ENCODE peak calls at places on chromosomes 3 and 15, in five cellular contexts. Z, T, U, J and I are unnamed samples.

GRCh38 chr15:94584833-94585244 is 353.5 kb downstream of the MCTP2 start:
- DNase-seq in T (no peak), U (no peak), Z (peak), J (no peak), I (no peak)

GRCh38 chr3:190117995-190118394 is 2.7 kb downstream of the P3H2 start:
- DNase-seq in Z (no peak), T (peak), U (no peak), J (no peak), I (peak)

GRCh38 chr3:62875103-62876002 is at the start of gene CADPS:
- DNase-seq in Z (no peak), T (no peak), J (peak), U (no peak), I (no peak)

GRCh38 chr15:39248204-39248603 is 332.7 kb upstream of the THBS1 start:
- DNase-seq in J (peak), U (no peak), Z (no peak), T (peak), I (peak)

GRCh38 chr15:66995257-66995656 is 70.1 kb upstream of the SMAD3 start:
- DNase-seq in Z (no peak), T (peak), J (no peak), U (no peak), I (peak)

GRCh38 chr3:12916159-12916558 is 74.8 kb upstream of the RPL32 start:
- DNase-seq in U (no peak), J (no peak), Z (no peak), T (no peak), I (no peak)

GRCh38 chr3:16338999-16339398 is 74.0 kb downstream of the OXNAD1 start:
- DNase-seq in U (no peak), J (no peak), T (peak), Z (no peak), I (peak)

GRCh38 chr15:86743283-86743903 is 663.7 kb downstream of the AGBL1 start:
- DNase-seq in U (no peak), T (no peak), J (peak), Z (peak), I (peak)

GRCh38 chr3:61777483-61777882 is 216.1 kb downstream of the PTPRG start:
- DNase-seq in Z (no peak), J (no peak), T (no peak), U (no peak), I (no peak)

GRCh38 chr3:8777201-8777977 is 8.0 kb upstream of the OXTR start:
- DNase-seq in T (no peak), J (no peak), U (no peak), Z (no peak), I (no peak)

GRCh38 chr3:127093312-127093711 is 99.6 kb upstream of the PRR23E start:
- DNase-seq in U (no peak), J (no peak), T (no peak), Z (no peak), I (no peak)

GRCh38 chr3:142993958-142994442 is 7.4 kb upstream of the U2SURP start:
- DNase-seq in Z (peak), U (no peak), J (peak), T (peak), I (peak)

GRCh38 chr3:165518346-165518745 is 318.9 kb downstream of the BCHE start:
- DNase-seq in U (no peak), J (no peak), Z (no peak), T (no peak), I (peak)

GRCh38 chr15:31221936-31222515 is 104.6 kb upstream of the KLF13 start:
- DNase-seq in U (no peak), Z (peak), J (no peak), T (no peak), I (no peak)

GRCh38 chr3:50525987-50526386 is 22.6 kb upstream of the CACNA2D2 start:
- DNase-seq in Z (peak), U (no peak), J (peak), T (peak), I (peak)

GRCh38 chr3:119861681-119862080 is 79.8 kb downstream of the NR1I2 start:
- DNase-seq in T (no peak), U (no peak), J (no peak), Z (no peak), I (no peak)

GRCh38 chr15:66906660-66907059 is 158.7 kb upstream of the SMAD3 start:
- DNase-seq in J (no peak), T (no peak), Z (no peak), U (no peak), I (no peak)